ENCODE peak calls at places on chromosomes 13 and 19, in seven cellular contexts. One of them, this sample, is unnamed.

GRCh38 chr19:50843701-50844221 is 10.4 kb upstream of the KLK15 start:
- DNase-seq in HS-5: no peak
- DNase-seq in GM10248: no peak
- DNase-seq in activated CD4-positive, CD25-positive, alpha-beta regulatory T cell: no peak
- DNase-seq in colonic mucosa: no peak
- DNase-seq in PC-3: no peak
- DNase-seq in NCI-H774: no peak
- DNase-seq in this sample: peak; percentile 73

GRCh38 chr13:114128624-114129522 is 3.5 kb downstream of the RASA3 start:
- DNase-seq in GM10248: peak; percentile 92
- DNase-seq in PC-3: peak; percentile 77
- DNase-seq in HS-5: peak; percentile 64
- DNase-seq in colonic mucosa: peak; percentile 67
- DNase-seq in activated CD4-positive, CD25-positive, alpha-beta regulatory T cell: peak; percentile 80
- DNase-seq in NCI-H774: no peak
- DNase-seq in this sample: no peak

GRCh38 chr13:52945348-52945747 is 83.3 kb upstream of the OLFM4 start:
- DNase-seq in activated CD4-positive, CD25-positive, alpha-beta regulatory T cell: no peak
- DNase-seq in HS-5: no peak
- DNase-seq in colonic mucosa: no peak
- DNase-seq in GM10248: no peak
- DNase-seq in PC-3: no peak
- DNase-seq in NCI-H774: no peak
- DNase-seq in this sample: no peak

GRCh38 chr13:36872621-36873020 is 47.4 kb downstream of the SMAD9 start:
- DNase-seq in activated CD4-positive, CD25-positive, alpha-beta regulatory T cell: no peak
- DNase-seq in HS-5: no peak
- DNase-seq in colonic mucosa: peak; percentile 29
- DNase-seq in NCI-H774: no peak
- DNase-seq in GM10248: no peak
- DNase-seq in PC-3: no peak
- DNase-seq in this sample: peak; percentile 25

GRCh38 chr13:89514534-89515312 is 1832.8 kb upstream of the MIR17HG start:
- DNase-seq in HS-5: peak; percentile 79
- DNase-seq in colonic mucosa: no peak
- DNase-seq in GM10248: no peak
- DNase-seq in activated CD4-positive, CD25-positive, alpha-beta regulatory T cell: no peak
- DNase-seq in NCI-H774: peak; percentile 3
- DNase-seq in PC-3: peak; percentile 82
- DNase-seq in this sample: peak; percentile 8

GRCh38 chr19:10418281-10419199 is 1.8 kb upstream of the PDE4A start:
- DNase-seq in colonic mucosa: no peak
- DNase-seq in GM10248: no peak
- DNase-seq in PC-3: no peak
- DNase-seq in NCI-H774: no peak
- DNase-seq in activated CD4-positive, CD25-positive, alpha-beta regulatory T cell: no peak
- DNase-seq in HS-5: no peak
- DNase-seq in this sample: peak; percentile 30

GRCh38 chr13:107450931-107451330 is 764.4 kb downstream of the LIG4 start:
- DNase-seq in PC-3: peak; percentile 56
- DNase-seq in NCI-H774: no peak
- DNase-seq in HS-5: no peak
- DNase-seq in GM10248: no peak
- DNase-seq in colonic mucosa: no peak
- DNase-seq in activated CD4-positive, CD25-positive, alpha-beta regulatory T cell: no peak
- DNase-seq in this sample: no peak

GRCh38 chr19:5292453-5292842 is 48.2 kb downstream of the PTPRS start:
- DNase-seq in HS-5: no peak
- DNase-seq in activated CD4-positive, CD25-positive, alpha-beta regulatory T cell: no peak
- DNase-seq in colonic mucosa: no peak
- DNase-seq in PC-3: peak; percentile 38
- DNase-seq in NCI-H774: no peak
- DNase-seq in GM10248: no peak
- DNase-seq in this sample: no peak

GRCh38 chr19:35013047-35013819 is 13.1 kb downstream of the GRAMD1A start:
- DNase-seq in PC-3: peak; percentile 36
- DNase-seq in colonic mucosa: peak; percentile 78
- DNase-seq in HS-5: no peak
- DNase-seq in NCI-H774: no peak
- DNase-seq in GM10248: peak; percentile 88
- DNase-seq in activated CD4-positive, CD25-positive, alpha-beta regulatory T cell: peak; percentile 56
- DNase-seq in this sample: no peak

GRCh38 chr19:44530777-44531176 is 1.3 kb upstream of the CEACAM20 start:
- DNase-seq in GM10248: no peak
- DNase-seq in PC-3: no peak
- DNase-seq in HS-5: no peak
- DNase-seq in colonic mucosa: no peak
- DNase-seq in activated CD4-positive, CD25-positive, alpha-beta regulatory T cell: no peak
- DNase-seq in NCI-H774: no peak
- DNase-seq in this sample: no peak

This sample was measured in COR-L47.